ENCODE peak calls at places on chromosomes 1 and 21, in four cellular contexts. U is M059J, Y is CMK, S is HuH-7. W is an unnamed sample.

GRCh38 chr1:44628962-44629756 is 45.1 kb downstream of the TMEM53 start:
- DNase-seq in Y (no peak), U (peak), S (no peak), W (peak)

GRCh38 chr1:89758127-89758526 is 62.7 kb upstream of the LRRC8D start:
- DNase-seq in U (no peak), Y (no peak), S (no peak), W (no peak)

GRCh38 chr1:51519857-51520699 is 1.0 kb upstream of the EPS15 start:
- DNase-seq in U (peak), Y (no peak), S (no peak), W (peak)

GRCh38 chr21:45253180-45253579 is 34.5 kb downstream of the POFUT2 start:
- DNase-seq in S (no peak), U (peak), Y (no peak), W (peak)

GRCh38 chr1:240998024-240998423 is 359.0 kb downstream of the RGS7 start:
- DNase-seq in Y (no peak), U (peak), S (no peak), W (peak)

GRCh38 chr1:75257424-75257823 is 123.2 kb downstream of the LHX8 start:
- DNase-seq in S (no peak), U (no peak), Y (no peak), W (no peak)

GRCh38 chr1:243713470-243714186 is 136.4 kb downstream of the AKT3 start:
- DNase-seq in Y (no peak), S (no peak), U (no peak), W (peak)

GRCh38 chr1:230153655-230154296 is 86.7 kb downstream of the GALNT2 start:
- DNase-seq in S (peak), U (no peak), Y (no peak), W (peak)

GRCh38 chr1:101410048-101410878 is 173.4 kb downstream of the S1PR1 start:
- DNase-seq in S (no peak), U (no peak), Y (no peak), W (no peak)

GRCh38 chr1:155308493-155309422 is at the start of gene FDPS:
- DNase-seq in Y (peak), U (peak), S (peak), W (peak)

GRCh38 chr1:240999826-241000225 is 357.2 kb downstream of the RGS7 start:
- DNase-seq in U (no peak), S (no peak), Y (no peak), W (no peak)

GRCh38 chr1:12485231-12486172 is 132.5 kb downstream of the DHRS3 start:
- DNase-seq in U (no peak), S (no peak), Y (no peak), W (peak)

GRCh38 chr1:2014726-2015382 is 4.3 kb upstream of the GABRD start:
- DNase-seq in Y (no peak), S (no peak), U (peak), W (peak)

GRCh38 chr1:117541003-117541402 is 64.8 kb upstream of the TENT5C start:
- DNase-seq in U (peak), Y (no peak), S (no peak), W (no peak)

GRCh38 chr1:46554236-46555080 is 3.0 kb upstream of the KNCN start:
- DNase-seq in Y (no peak), U (no peak), S (no peak), W (no peak)

GRCh38 chr1:109133815-109134214 is 19.9 kb downstream of the ELAPOR1 start:
- DNase-seq in Y (no peak), S (no peak), U (no peak), W (peak)

GRCh38 chr1:26690576-26691031 is 5.2 kb upstream of the ARID1A start:
- DNase-seq in S (no peak), Y (no peak), U (peak), W (no peak)

GRCh38 chr1:221138516-221138915 is 259.3 kb downstream of the HLX start:
- DNase-seq in Y (no peak), U (no peak), S (no peak), W (no peak)

GRCh38 chr1:112061852-112062451 is 72.5 kb upstream of the KCND3 start:
- DNase-seq in U (no peak), S (no peak), Y (no peak), W (peak)

GRCh38 chr1:43706598-43707190 is 642 bp upstream of the ST3GAL3 start:
- DNase-seq in Y (no peak), S (no peak), U (peak), W (peak)

GRCh38 chr1:70487910-70488665 is 77.0 kb downstream of the CTH start:
- DNase-seq in S (peak), U (peak), Y (peak), W (peak)

GRCh38 chr1:173253046-173253445 is 45.9 kb upstream of the TNFSF4 start:
- DNase-seq in S (no peak), Y (no peak), U (peak), W (peak)

GRCh38 chr1:160862151-160863061 is at the start of gene CD244:
- DNase-seq in U (peak), Y (peak), S (no peak), W (no peak)

GRCh38 chr1:184568148-184568547 is 181.3 kb downstream of the C1orf21 start:
- DNase-seq in S (no peak), Y (no peak), U (no peak), W (no peak)

GRCh38 chr1:147292635-147293251 is 50.3 kb downstream of the CHD1L start:
- DNase-seq in Y (peak), S (no peak), U (peak), W (peak)

GRCh38 chr1:244730934-244731434 is 78.1 kb downstream of the DESI2 start:
- DNase-seq in S (peak), U (no peak), Y (no peak), W (no peak)

GRCh38 chr1:171434717-171435346 is 50.5 kb upstream of the PRRC2C start:
- DNase-seq in S (no peak), U (peak), Y (no peak), W (peak)

GRCh38 chr1:40226187-40226586 is 21.6 kb upstream of the TMCO2 start:
- DNase-seq in Y (no peak), U (no peak), S (peak), W (no peak)

GRCh38 chr1:41868241-41868953 is 50.3 kb downstream of the HIVEP3 start:
- DNase-seq in U (no peak), Y (no peak), S (no peak), W (no peak)

GRCh38 chr1:151472852-151473731 is 13.8 kb upstream of the POGZ start:
- DNase-seq in Y (peak), U (peak), S (peak), W (peak)

GRCh38 chr1:11797525-11798216 is 8.1 kb downstream of the MTHFR start:
- DNase-seq in S (no peak), Y (peak), U (peak), W (no peak)

GRCh38 chr1:214683596-214683995 is 80.6 kb downstream of the CENPF start:
- DNase-seq in Y (no peak), U (no peak), S (no peak), W (no peak)

GRCh38 chr1:170634819-170635410 is 29.0 kb upstream of the PRRX1 start:
- DNase-seq in U (no peak), S (no peak), Y (no peak), W (no peak)

GRCh38 chr1:232011961-232012360 is 385.4 kb downstream of the DISC1 start:
- DNase-seq in Y (no peak), S (no peak), U (peak), W (peak)

GRCh38 chr1:38505950-38506349 is 353.6 kb downstream of the RRAGC start:
- DNase-seq in Y (no peak), U (no peak), S (no peak), W (no peak)

GRCh38 chr1:218499021-218499691 is 154.0 kb downstream of the TGFB2 start:
- DNase-seq in Y (no peak), S (no peak), U (peak), W (peak)

GRCh38 chr1:44036409-44037111 is 5.3 kb upstream of the SLC6A9 start:
- DNase-seq in U (peak), Y (peak), S (peak), W (peak)

GRCh38 chr1:159826436-159827101 is at the start of gene SLAMF8:
- DNase-seq in U (no peak), S (no peak), Y (peak), W (no peak)